ENCODE peak calls at places on chromosomes 13 and 19, in five cellular contexts. One of them, this sample, is unnamed.

GRCh38 chr19:14475251-14476073 is at the start of gene PTGER1:
- DNase-seq in mesendoderm: peak
- DNase-seq in substantia nigra: no peak
- DNase-seq in Peyer's patch: no peak
- DNase-seq in PC-3: peak
- DNase-seq in this sample: no peak

GRCh38 chr19:6787393-6787792 is 14.9 kb downstream of the VAV1 start:
- DNase-seq in mesendoderm: no peak
- DNase-seq in substantia nigra: no peak
- DNase-seq in PC-3: no peak
- DNase-seq in Peyer's patch: no peak
- DNase-seq in this sample: no peak

GRCh38 chr13:73704587-73704986 is 429.6 kb downstream of the KLF12 start:
- DNase-seq in substantia nigra: no peak
- DNase-seq in Peyer's patch: no peak
- DNase-seq in mesendoderm: no peak
- DNase-seq in PC-3: no peak
- DNase-seq in this sample: no peak

GRCh38 chr13:24694907-24695306 is 14.7 kb downstream of the ATP12A start:
- DNase-seq in Peyer's patch: no peak
- DNase-seq in mesendoderm: no peak
- DNase-seq in PC-3: peak
- DNase-seq in substantia nigra: no peak
- DNase-seq in this sample: no peak

GRCh38 chr19:4707956-4708650 is 15.5 kb downstream of the DPP9 start:
- DNase-seq in PC-3: no peak
- DNase-seq in substantia nigra: no peak
- DNase-seq in Peyer's patch: no peak
- DNase-seq in mesendoderm: no peak
- DNase-seq in this sample: no peak

GRCh38 chr19:50657222-50657669 is 8.0 kb downstream of the C19orf81 start:
- DNase-seq in substantia nigra: no peak
- DNase-seq in Peyer's patch: no peak
- DNase-seq in mesendoderm: no peak
- DNase-seq in PC-3: no peak
- DNase-seq in this sample: no peak

GRCh38 chr13:112056739-112057433 is 10.1 kb upstream of the SOX1 start:
- DNase-seq in mesendoderm: no peak
- DNase-seq in substantia nigra: no peak
- DNase-seq in Peyer's patch: no peak
- DNase-seq in PC-3: no peak
- DNase-seq in this sample: no peak

GRCh38 chr19:49855676-49856573 is 5.0 kb downstream of the PTOV1 start:
- DNase-seq in PC-3: peak
- DNase-seq in mesendoderm: no peak
- DNase-seq in Peyer's patch: peak
- DNase-seq in substantia nigra: no peak
- DNase-seq in this sample: no peak

GRCh38 chr19:35478794-35479193 is 11.5 kb downstream of the KRTDAP start:
- DNase-seq in Peyer's patch: no peak
- DNase-seq in mesendoderm: no peak
- DNase-seq in substantia nigra: no peak
- DNase-seq in PC-3: no peak
- DNase-seq in this sample: no peak

GRCh38 chr19:13729859-13730258 is 34.5 kb upstream of the MRI1 start:
- DNase-seq in PC-3: peak
- DNase-seq in substantia nigra: no peak
- DNase-seq in Peyer's patch: no peak
- DNase-seq in mesendoderm: no peak
- DNase-seq in this sample: no peak

GRCh38 chr13:22195726-22196125 is 524.9 kb downstream of the FGF9 start:
- DNase-seq in substantia nigra: no peak
- DNase-seq in mesendoderm: no peak
- DNase-seq in Peyer's patch: no peak
- DNase-seq in PC-3: no peak
- DNase-seq in this sample: no peak

GRCh38 chr13:51689597-51689996 is 105.3 kb downstream of the WDFY2 start:
- DNase-seq in PC-3: no peak
- DNase-seq in Peyer's patch: no peak
- DNase-seq in mesendoderm: peak
- DNase-seq in substantia nigra: no peak
- DNase-seq in this sample: no peak

GRCh38 chr13:113937073-113937472 is 36.8 kb downstream of the C13orf46 start:
- DNase-seq in PC-3: no peak
- DNase-seq in mesendoderm: no peak
- DNase-seq in Peyer's patch: peak
- DNase-seq in substantia nigra: no peak
- DNase-seq in this sample: no peak

GRCh38 chr13:113936566-113936965 is 37.3 kb downstream of the C13orf46 start:
- DNase-seq in mesendoderm: no peak
- DNase-seq in Peyer's patch: peak
- DNase-seq in PC-3: no peak
- DNase-seq in substantia nigra: no peak
- DNase-seq in this sample: no peak

GRCh38 chr13:113935081-113935511 is 38.8 kb downstream of the C13orf46 start:
- DNase-seq in substantia nigra: no peak
- DNase-seq in mesendoderm: no peak
- DNase-seq in Peyer's patch: peak
- DNase-seq in PC-3: no peak
- DNase-seq in this sample: no peak

GRCh38 chr13:113935523-113935922 is 38.4 kb downstream of the C13orf46 start:
- DNase-seq in mesendoderm: peak
- DNase-seq in PC-3: no peak
- DNase-seq in substantia nigra: no peak
- DNase-seq in Peyer's patch: peak
- DNase-seq in this sample: no peak

GRCh38 chr13:113936166-113936565 is 37.7 kb downstream of the C13orf46 start:
- DNase-seq in mesendoderm: no peak
- DNase-seq in PC-3: no peak
- DNase-seq in substantia nigra: no peak
- DNase-seq in Peyer's patch: no peak
- DNase-seq in this sample: no peak
- H3K27ac ChIP-seq in mesendoderm: no peak
- H3K27ac ChIP-seq in PC-3: no peak
- H3K27ac ChIP-seq in substantia nigra: no peak
- H3K27ac ChIP-seq in Peyer's patch: no peak
- H3K27ac ChIP-seq in this sample: no peak

DNA sequence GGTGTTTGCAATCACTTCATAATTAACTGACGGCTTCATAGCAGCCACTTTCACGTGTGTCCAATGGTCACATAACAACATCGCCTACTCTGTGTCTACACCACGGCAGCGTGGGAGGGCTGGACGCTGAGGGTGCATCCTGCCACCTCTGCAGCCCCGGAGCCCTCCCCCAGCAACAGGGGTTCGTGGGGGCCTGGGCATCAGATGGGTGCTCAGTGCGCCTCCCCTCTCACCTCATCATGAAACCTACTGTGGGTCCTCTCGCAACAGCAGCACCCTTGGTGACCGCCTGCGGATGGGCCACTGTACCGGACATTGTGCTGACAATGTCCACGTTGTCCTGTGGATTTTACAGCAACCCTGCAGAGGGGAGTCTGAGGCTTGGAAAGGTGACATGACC is 193.5 kb downstream of the UQCRFS1 start:
- DNase-seq in mesendoderm: no peak
- DNase-seq in Peyer's patch: no peak
- DNase-seq in substantia nigra: no peak
- DNase-seq in PC-3: no peak
- DNase-seq in this sample: no peak
- H3K27ac ChIP-seq in mesendoderm: no peak
- H3K27ac ChIP-seq in Peyer's patch: no peak
- H3K27ac ChIP-seq in substantia nigra: no peak
- H3K27ac ChIP-seq in PC-3: no peak
- H3K27ac ChIP-seq in this sample: no peak

DNA sequence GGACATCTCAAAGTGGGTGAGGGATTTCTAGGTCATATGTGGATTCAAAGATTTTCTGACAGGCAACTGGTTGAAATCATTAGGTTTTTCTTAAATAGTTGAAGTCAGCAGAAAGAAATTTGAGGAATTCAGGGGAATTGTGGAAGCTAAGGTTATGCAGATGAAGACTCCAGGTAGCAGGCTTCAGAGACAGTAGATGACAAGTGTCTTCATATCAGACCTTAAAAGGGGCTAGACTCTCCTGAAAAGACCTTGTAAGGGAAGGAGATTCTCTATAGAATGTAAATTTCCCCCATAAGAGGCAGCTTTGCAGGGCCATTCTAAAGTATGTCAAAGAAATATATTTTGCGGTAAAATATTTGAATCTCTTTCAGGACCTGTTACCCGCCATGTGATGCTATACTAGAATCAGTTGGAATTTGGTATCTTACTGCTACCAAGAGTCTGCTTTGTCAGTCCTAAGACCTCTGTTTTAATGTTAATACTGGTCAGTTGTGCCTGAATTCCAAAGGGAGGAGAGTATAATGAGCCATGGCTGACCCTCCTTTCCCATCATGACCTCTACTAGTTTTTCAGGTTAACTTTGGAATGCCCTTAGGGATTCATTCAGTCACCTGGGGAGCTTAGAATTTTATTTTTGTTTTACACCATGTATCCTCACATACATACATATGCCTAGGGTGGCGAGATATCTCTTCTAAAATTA is 1115.5 kb upstream of the SLC10A2 start:
- DNase-seq in mesendoderm: peak
- DNase-seq in PC-3: no peak
- DNase-seq in substantia nigra: no peak
- DNase-seq in Peyer's patch: no peak
- DNase-seq in this sample: no peak
- H3K27ac ChIP-seq in mesendoderm: peak
- H3K27ac ChIP-seq in PC-3: no peak
- H3K27ac ChIP-seq in substantia nigra: no peak
- H3K27ac ChIP-seq in Peyer's patch: no peak
- H3K27ac ChIP-seq in this sample: no peak

GRCh38 chr13:44012910-44013309 is 133.2 kb downstream of the LACC1 start:
- DNase-seq in PC-3: no peak
- DNase-seq in substantia nigra: no peak
- DNase-seq in Peyer's patch: no peak
- DNase-seq in mesendoderm: no peak
- DNase-seq in this sample: no peak
- H3K27ac ChIP-seq in PC-3: no peak
- H3K27ac ChIP-seq in substantia nigra: peak
- H3K27ac ChIP-seq in Peyer's patch: no peak
- H3K27ac ChIP-seq in mesendoderm: no peak
- H3K27ac ChIP-seq in this sample: peak

DNA sequence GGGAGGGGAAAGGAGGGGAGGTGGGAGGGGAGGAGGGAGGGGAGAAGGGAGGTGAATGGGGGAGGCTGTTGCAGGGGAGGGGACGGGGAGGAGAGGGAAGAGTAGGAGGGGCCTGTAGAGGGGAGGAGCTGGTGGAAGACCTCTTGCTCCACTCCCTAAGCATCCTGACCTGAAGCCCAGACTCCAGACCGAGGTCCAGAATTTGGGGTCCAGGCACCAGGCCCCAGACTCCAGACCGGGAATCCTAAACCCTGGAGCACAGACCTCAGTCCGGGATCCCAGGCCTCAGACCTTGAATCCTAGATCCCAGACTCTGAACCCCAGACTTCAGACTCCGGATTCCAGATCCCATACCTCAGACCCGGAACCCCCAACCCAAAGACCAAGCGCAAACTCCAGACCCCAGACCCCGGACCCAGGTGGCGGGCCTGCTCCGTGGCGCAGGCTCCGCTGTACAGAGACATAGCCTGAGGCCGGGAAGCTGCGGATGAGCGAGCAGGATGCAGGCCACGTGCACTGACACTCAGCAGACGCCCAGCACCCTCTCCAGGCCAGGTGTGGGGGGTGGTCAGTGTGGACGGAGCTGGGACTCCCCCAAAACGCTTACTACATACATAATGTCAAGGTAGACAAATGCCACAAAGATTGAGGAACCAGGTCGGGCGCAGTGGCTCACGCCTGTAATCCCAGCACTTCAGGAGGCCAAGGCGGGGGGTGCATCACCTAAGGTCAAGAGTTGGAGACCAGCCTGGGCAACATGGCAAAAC is 710 bp upstream of the BTBD2 start:
- DNase-seq in substantia nigra: peak
- DNase-seq in Peyer's patch: peak
- DNase-seq in mesendoderm: peak
- DNase-seq in PC-3: peak
- DNase-seq in this sample: no peak
- H3K27ac ChIP-seq in substantia nigra: peak
- H3K27ac ChIP-seq in Peyer's patch: peak
- H3K27ac ChIP-seq in mesendoderm: no peak
- H3K27ac ChIP-seq in PC-3: no peak
- H3K27ac ChIP-seq in this sample: peak

GRCh38 chr13:99385940-99386339 is 78.7 kb upstream of the GPR183 start:
- DNase-seq in mesendoderm: no peak
- DNase-seq in substantia nigra: no peak
- DNase-seq in PC-3: no peak
- DNase-seq in Peyer's patch: no peak
- DNase-seq in this sample: no peak

GRCh38 chr13:99383946-99384345 is 76.7 kb upstream of the GPR183 start:
- DNase-seq in mesendoderm: no peak
- DNase-seq in substantia nigra: no peak
- DNase-seq in PC-3: no peak
- DNase-seq in Peyer's patch: no peak
- DNase-seq in this sample: no peak

GRCh38 chr13:99385161-99385560 is 78.0 kb upstream of the GPR183 start:
- DNase-seq in substantia nigra: no peak
- DNase-seq in Peyer's patch: no peak
- DNase-seq in PC-3: no peak
- DNase-seq in mesendoderm: no peak
- DNase-seq in this sample: no peak

GRCh38 chr13:99383511-99383921 is 76.3 kb upstream of the GPR183 start:
- DNase-seq in Peyer's patch: no peak
- DNase-seq in PC-3: no peak
- DNase-seq in substantia nigra: no peak
- DNase-seq in mesendoderm: no peak
- DNase-seq in this sample: no peak

DNA sequence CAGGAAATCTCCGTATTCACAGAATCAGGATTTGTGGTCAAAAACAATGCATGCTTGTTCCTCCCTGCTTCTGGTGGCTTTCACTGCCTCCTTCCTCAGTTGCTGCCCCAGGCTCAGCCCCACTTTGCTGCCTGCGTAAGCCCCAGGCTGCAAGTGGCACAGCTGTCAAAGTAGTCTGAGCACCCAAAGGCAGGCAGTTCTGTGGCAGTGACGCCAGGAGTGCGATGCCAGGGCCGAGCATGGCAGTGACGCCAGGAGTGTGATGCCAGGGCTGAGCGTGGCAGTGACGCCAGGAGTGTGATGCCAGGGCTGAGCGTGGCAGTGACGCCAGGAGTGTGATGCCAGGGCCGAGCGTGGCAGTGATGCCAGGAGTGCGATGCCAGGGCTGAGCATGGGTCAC is 77.3 kb upstream of the GPR183 start:
- DNase-seq in PC-3: no peak
- DNase-seq in mesendoderm: no peak
- DNase-seq in substantia nigra: no peak
- DNase-seq in Peyer's patch: no peak
- DNase-seq in this sample: no peak
- H3K27ac ChIP-seq in PC-3: no peak
- H3K27ac ChIP-seq in mesendoderm: no peak
- H3K27ac ChIP-seq in substantia nigra: no peak
- H3K27ac ChIP-seq in Peyer's patch: no peak
- H3K27ac ChIP-seq in this sample: no peak